ENCODE peak calls at places on chromosomes 13 and 19, in five cellular contexts. W is GDM1, Q is thyroid gland, X is GM12865, U is progenitor cell of endocrine pancreas. S is an unnamed sample.

GRCh38 chr13:102620512-102620911 is 23.7 kb downstream of the TPP2 start:
- DNase-seq in W (no peak), Q (no peak), X (no peak), U (no peak), S (no peak)

GRCh38 chr13:34863360-34864135 is 78.5 kb upstream of the NBEA start:
- DNase-seq in W (no peak), Q (no peak), X (no peak), U (no peak), S (no peak)

GRCh38 chr19:47296036-47296435 is 13.6 kb upstream of the C5AR1 start:
- DNase-seq in W (peak; percentile 33), Q (peak; percentile 64), X (peak; percentile 91), U (peak; percentile 58), S (peak; percentile 73)

GRCh38 chr19:7230826-7231225 is 63.4 kb downstream of the INSR start:
- DNase-seq in W (no peak), Q (no peak), X (no peak), U (no peak), S (no peak)

GRCh38 chr19:12986726-12987125 is 8.5 kb upstream of the NFIX start:
- DNase-seq in W (no peak), Q (no peak), X (no peak), U (no peak), S (no peak)

GRCh38 chr13:44155422-44156293 is 218.0 kb upstream of the SERP2 start:
- DNase-seq in W (peak; percentile 26), Q (peak; percentile 72), X (no peak), U (no peak), S (no peak)

GRCh38 chr19:1512671-1513491 is at the start of gene ADAMTSL5:
- DNase-seq in W (no peak), Q (no peak), X (peak; percentile 69), U (no peak), S (peak; percentile 59)

GRCh38 chr19:16051254-16052025 is 24.9 kb upstream of the TPM4 start:
- DNase-seq in W (no peak), Q (no peak), X (peak; percentile 60), U (no peak), S (no peak)

GRCh38 chr19:46729696-46730095 is 12.8 kb upstream of the PRKD2 start:
- DNase-seq in W (no peak), Q (no peak), X (no peak), U (no peak), S (no peak)

GRCh38 chr19:5360003-5360820 is 19.6 kb upstream of the PTPRS start:
- DNase-seq in W (no peak), Q (no peak), X (no peak), U (no peak), S (no peak)

GRCh38 chr19:12952488-12953455 is 4.3 kb downstream of the GADD45GIP1 start:
- DNase-seq in W (no peak), Q (no peak), X (no peak), U (no peak), S (no peak)

GRCh38 chr13:78976696-78977095 is 317.7 kb upstream of the OBI1 start:
- DNase-seq in W (no peak), Q (no peak), X (no peak), U (no peak), S (no peak)

GRCh38 chr19:51546650-51547396 is 15.4 kb upstream of the SIGLEC6 start:
- DNase-seq in W (peak; percentile 96), Q (no peak), X (no peak), U (no peak), S (no peak)

GRCh38 chr13:77846173-77846572 is 72.5 kb downstream of the EDNRB start:
- DNase-seq in W (no peak), Q (no peak), X (peak; percentile 41), U (no peak), S (no peak)

GRCh38 chr13:44007451-44007850 is 127.7 kb downstream of the LACC1 start:
- DNase-seq in W (no peak), Q (no peak), X (no peak), U (no peak), S (no peak)

GRCh38 chr13:113625965-113626661 is 31.9 kb downstream of the ATP4B start:
- DNase-seq in W (no peak), Q (no peak), X (no peak), U (no peak), S (no peak)

GRCh38 chr13:42574011-42574410 is at the start of gene TNFSF11:
- DNase-seq in W (no peak), Q (no peak), X (no peak), U (no peak), S (no peak)

GRCh38 chr19:21751379-21751778 is 16.0 kb downstream of the ZNF100 start:
- DNase-seq in W (no peak), Q (no peak), X (no peak), U (no peak), S (no peak)

GRCh38 chr19:35845215-35846037 is 6.9 kb downstream of the NPHS1 start:
- DNase-seq in W (no peak), Q (no peak), X (no peak), U (no peak), S (no peak)

S was measured in T-helper 1 cell.